ENCODE peak calls at places on chromosome 22, in nine cellular contexts. S is colonic mucosa; R is CD8-positive, alpha-beta T cell; L is lower lobe of right lung; T is psoas muscle; C is left ventricle myocardium inferior; H is IMR-90; K is body of pancreas; E is tibial nerve. J is an unnamed sample. For H3K4me1, the result is how much of the 10 kb centered on the place peaks cover.

GRCh38 chr22:49756201-49756600 is 71.5 kb downstream of the BRD1 start:
- DNase-seq in L (no peak), C (peak), S (no peak), H (no peak), E (no peak), R (peak), K (no peak), T (no peak), J (no peak)

GRCh38 chr22:40709752-40710413 is 30.6 kb downstream of the MCHR1 start:
- DNase-seq in S (no peak), T (peak), L (no peak), H (peak), K (peak), C (peak), E (no peak), R (no peak), J (no peak)

GRCh38 chr22:17921871-17922821 is 102.2 kb downstream of the MICAL3 start:
- DNase-seq in H (no peak), C (peak), L (no peak), E (no peak), T (no peak), R (no peak), S (peak), K (no peak), J (no peak)

GRCh38 chr22:39943366-39943765 is 16.8 kb upstream of the TMA7B start:
- DNase-seq in S (no peak), K (no peak), C (no peak), H (no peak), E (no peak), T (no peak), R (peak), L (no peak), J (no peak)

GRCh38 chr22:26725012-26725676 is 67.8 kb downstream of the MIAT start:
- DNase-seq in K (no peak), H (no peak), C (no peak), R (no peak), S (no peak), T (no peak), E (no peak), L (no peak), J (no peak)

GRCh38 chr22:43733138-43733537 is 79.0 kb downstream of the EFCAB6 start:
- DNase-seq in T (no peak), L (no peak), K (no peak), E (no peak), R (no peak), H (no peak), S (no peak), C (no peak), J (no peak)

GRCh38 chr22:37817705-37818311 is 5.4 kb upstream of the GALR3 start:
- DNase-seq in R (peak), L (peak), K (peak), S (peak), T (peak), E (peak), C (peak), H (peak), J (no peak)

GRCh38 chr22:43381693-43382092 is 30.1 kb upstream of the MPPED1 start:
- DNase-seq in H (peak), T (no peak), E (no peak), L (peak), R (no peak), C (no peak), K (no peak), S (no peak), J (no peak)

GRCh38 chr22:17920145-17920605 is 104.2 kb downstream of the MICAL3 start:
- DNase-seq in S (peak), C (peak), R (no peak), E (no peak), K (peak), L (no peak), T (peak), H (peak), J (no peak)

GRCh38 chr22:38413085-38414008 is 41.7 kb downstream of the KCNJ4 start:
- DNase-seq in L (peak), R (peak), C (peak), T (no peak), H (no peak), S (peak), E (no peak), K (peak), J (peak)

GRCh38 chr22:50085211-50085999 is at the start of gene MLC1:
- DNase-seq in S (no peak), K (no peak), L (no peak), E (no peak), T (no peak), R (no peak), H (peak), C (no peak), J (no peak)

GRCh38 chr22:48182036-48182435 is 1419.6 kb downstream of the TBC1D22A start:
- DNase-seq in T (no peak), E (no peak), S (no peak), R (no peak), K (no peak), L (no peak), C (no peak), H (no peak), J (no peak)

GRCh38 chr22:40965936-40966557 is 14.9 kb downstream of the RBX1 start:
- DNase-seq in T (no peak), S (no peak), L (peak), R (no peak), K (no peak), E (no peak), C (no peak), H (no peak), J (no peak)

GRCh38 chr22:47043835-47044721 is 281.6 kb downstream of the TBC1D22A start:
- DNase-seq in H (peak), C (no peak), L (peak), S (peak), K (peak), E (no peak), R (no peak), T (no peak), J (no peak)

GRCh38 chr22:37492428-37493344 is 6.5 kb upstream of the MFNG start:
- DNase-seq in C (no peak), R (peak), E (no peak), S (peak), H (peak), K (peak), T (no peak), L (peak), J (no peak)

GRCh38 chr22:27299181-27300085 is 502.1 kb downstream of the MN1 start:
- DNase-seq in E (no peak), R (no peak), C (no peak), T (no peak), K (no peak), H (no peak), S (no peak), L (no peak), J (no peak)

GRCh38 chr22:20554824-20555223 is 47.4 kb downstream of the MED15 start:
- DNase-seq in H (no peak), L (no peak), C (no peak), R (no peak), T (no peak), K (no peak), S (no peak), E (no peak), J (no peak)

GRCh38 chr22:39219071-39220050 is 25.4 kb downstream of the PDGFB start:
- DNase-seq in S (no peak), E (no peak), R (peak), K (no peak), L (peak), H (no peak), C (no peak), T (no peak), J (no peak)

GRCh38 chr22:49218142-49218541 is 609.5 kb downstream of the BRD1 start:
- DNase-seq in L (peak), E (no peak), T (no peak), K (no peak), S (peak), R (no peak), C (no peak), H (no peak), J (no peak)

GRCh38 chr22:44192098-44192810 is 11.5 kb downstream of the PARVG start:
- DNase-seq in E (no peak), C (no peak), L (peak), S (no peak), R (no peak), K (no peak), T (no peak), H (no peak), J (no peak)

GRCh38 chr22:29695129-29695926 is 24.5 kb upstream of the CABP7 start:
- DNase-seq in T (peak), E (no peak), L (no peak), K (no peak), H (no peak), C (no peak), S (no peak), R (no peak), J (no peak)

GRCh38 chr22:33806191-33806590 is 114.1 kb downstream of the LARGE1 start:
- DNase-seq in S (no peak), K (no peak), E (no peak), R (no peak), H (peak), T (no peak), C (no peak), L (no peak), J (no peak)

GRCh38 chr22:28237092-28237491 is 318.0 kb upstream of the PITPNB start:
- DNase-seq in S (no peak), L (no peak), E (no peak), T (no peak), K (no peak), C (no peak), H (peak), R (no peak), J (no peak)

GRCh38 chr22:17590586-17590985 is 27.3 kb downstream of the SLC25A18 start:
- DNase-seq in K (no peak), C (no peak), S (no peak), R (no peak), L (no peak), T (no peak), H (no peak), E (no peak), J (no peak)

GRCh38 chr22:42269407-42270177 is 861 bp downstream of the TCF20 start:
- DNase-seq in R (peak), E (no peak), C (peak), L (peak), K (peak), S (peak), T (no peak), H (no peak), J (no peak)

GRCh38 chr22:39264344-39265116 is 19.7 kb upstream of the PDGFB start:
- DNase-seq in L (peak), E (peak), T (peak), C (peak), H (no peak), R (no peak), S (peak), K (peak), J (no peak)

GRCh38 chr22:22462813-22463567 is 45.6 kb downstream of the ZNF280B start:
- DNase-seq in T (no peak), R (no peak), L (no peak), K (no peak), H (no peak), S (no peak), E (no peak), C (no peak), J (no peak)
- TF ChIP-seq CTCF in T (no peak), R (no peak), L (no peak), K (no peak), H (peak), S (no peak), E (no peak), C (no peak), J (no peak)

GRCh38 chr22:24145446-24146189 is 35.7 kb upstream of the SUSD2 start:
- DNase-seq in C (no peak), L (no peak), R (no peak), S (no peak), K (no peak), T (no peak), E (no peak), H (no peak), J (no peak)
- H3K4me3 ChIP-seq in C (no peak), L (no peak), R (no peak), S (no peak), K (no peak), T (no peak), E (no peak), H (no peak), J (no peak)

DNA sequence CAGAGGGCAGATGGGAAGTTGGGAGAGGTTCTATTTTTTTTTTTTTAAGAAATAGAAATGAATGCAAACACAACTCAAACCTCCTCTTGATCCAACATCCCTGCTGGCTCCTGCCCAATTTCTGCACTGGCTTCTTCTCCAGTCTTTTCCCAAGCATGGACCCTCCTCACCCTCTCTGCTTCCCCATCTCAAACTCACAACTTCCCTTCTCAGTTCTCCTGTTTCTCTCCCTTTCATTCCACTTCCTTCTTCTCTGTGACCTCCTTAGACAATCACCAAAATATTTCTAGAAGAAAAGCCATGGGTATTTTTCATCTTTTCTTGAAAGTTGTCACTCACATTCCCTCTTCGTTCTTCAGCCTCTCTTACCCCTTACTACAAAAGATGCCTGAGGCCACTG is 85.2 kb upstream of the VPREB1 start:
- DNase-seq in H (no peak), T (no peak), C (no peak), S (no peak), E (no peak), R (no peak), L (no peak), K (no peak), J (no peak)
- H3K4me1 ChIP-seq in H (under half), T (under half), C (under half), S (under half), E (under half), R (under half), L (under half), K (under half), J (under half)

GRCh38 chr22:19035474-19036228 is 86.6 kb downstream of the DGCR2 start:
- DNase-seq in C (no peak), H (no peak), T (no peak), S (no peak), E (no peak), K (no peak), R (no peak), L (peak), J (peak)
- TF ChIP-seq CTCF in C (no peak), H (no peak), T (no peak), S (no peak), E (no peak), K (no peak), R (no peak), L (no peak), J (no peak)

GRCh38 chr22:35376728-35377472 is 4.0 kb upstream of the HMOX1 start:
- DNase-seq in R (no peak), C (peak), H (peak), K (peak), E (peak), L (peak), S (peak), T (peak), J (no peak)
- H3K4me3 ChIP-seq in R (no peak), C (no peak), H (no peak), K (no peak), E (peak), L (no peak), S (no peak), T (no peak), J (no peak)

GRCh38 chr22:45426387-45426786 is 12.9 kb downstream of the RIBC2 start:
- DNase-seq in C (no peak), R (no peak), L (no peak), T (no peak), K (no peak), E (no peak), H (no peak), S (no peak), J (peak)
- H3K4me1 ChIP-seq in C (under half), R (under half), L (under half), T (under half), K (under half), E (under half), H (under half), S (under half), J (under half)

GRCh38 chr22:22684605-22685561 is 40.5 kb downstream of the GGTLC2 start:
- DNase-seq in C (no peak), E (no peak), K (peak), H (peak), S (peak), L (no peak), T (no peak), R (no peak), J (no peak)
- TF ChIP-seq CTCF in C (peak), E (no peak), K (no peak), H (peak), S (peak), L (peak), T (no peak), R (no peak), J (no peak)